ENCODE peak calls at places on chromosome 7, in five cellular contexts. U, O, P, M and Q are unnamed samples.

GRCh38 chr7:39321909-39322498 is 244.2 kb upstream of the YAE1 start:
- DNase-seq in U (no peak), O (no peak), P (no peak), M (no peak), Q (no peak)

GRCh38 chr7:80588591-80588990 is 49.9 kb upstream of the CD36 start:
- DNase-seq in U (no peak), O (no peak), P (no peak), M (no peak), Q (no peak)

GRCh38 chr7:36119005-36119711 is 33.9 kb upstream of the EEPD1 start:
- DNase-seq in U (no peak), O (no peak), P (no peak), M (peak; percentile 93), Q (no peak)

GRCh38 chr7:66308411-66308810 is 103.3 kb downstream of the TPST1 start:
- DNase-seq in U (no peak), O (no peak), P (no peak), M (no peak), Q (no peak)

GRCh38 chr7:114502454-114503254 is 88.0 kb downstream of the FOXP2 start:
- DNase-seq in U (no peak), O (no peak), P (no peak), M (no peak), Q (no peak)

GRCh38 chr7:13036256-13036765 is 348.9 kb downstream of the ARL4A start:
- DNase-seq in U (no peak), O (no peak), P (no peak), M (no peak), Q (no peak)

GRCh38 chr7:31811650-31812461 is 124.8 kb downstream of the PPP1R17 start:
- DNase-seq in U (no peak), O (no peak), P (no peak), M (no peak), Q (no peak)

GRCh38 chr7:93390660-93391059 is 158.5 kb downstream of the VPS50 start:
- DNase-seq in U (no peak), O (no peak), P (no peak), M (no peak), Q (no peak)

GRCh38 chr7:50914460-50914859 is 131.8 kb upstream of the GRB10 start:
- DNase-seq in U (no peak), O (no peak), P (no peak), M (no peak), Q (no peak)

GRCh38 chr7:94760702-94761101 is 104.8 kb upstream of the SGCE start:
- DNase-seq in U (no peak), O (no peak), P (no peak), M (no peak), Q (no peak)

GRCh38 chr7:25429731-25430130 is 201.4 kb upstream of the NPVF start:
- DNase-seq in U (no peak), O (no peak), P (no peak), M (no peak), Q (no peak)

GRCh38 chr7:139731802-139732470 is 45.9 kb downstream of the HIPK2 start:
- DNase-seq in U (no peak), O (peak; percentile 82), P (no peak), M (no peak), Q (no peak)

GRCh38 chr7:152342796-152343195 is 93.0 kb downstream of the KMT2C start:
- DNase-seq in U (no peak), O (no peak), P (no peak), M (no peak), Q (no peak)

GRCh38 chr7:38105874-38106483 is 72.1 kb upstream of the STARD3NL start:
- DNase-seq in U (peak; percentile 3), O (no peak), P (peak; percentile 58), M (peak; percentile 18), Q (no peak)

GRCh38 chr7:13702261-13702660 is 287.2 kb downstream of the ETV1 start:
- DNase-seq in U (no peak), O (no peak), P (no peak), M (no peak), Q (no peak)

GRCh38 chr7:87391020-87391701 is 45.7 kb downstream of the CROT start:
- DNase-seq in U (no peak), O (no peak), P (no peak), M (no peak), Q (no peak)

GRCh38 chr7:27176343-27176731 is 2.2 kb upstream of the HOXA10 start:
- DNase-seq in U (no peak), O (peak; percentile 3), P (no peak), M (no peak), Q (peak; percentile 3)

GRCh38 chr7:7098280-7098818 is 84.0 kb upstream of the C1GALT1 start:
- DNase-seq in U (no peak), O (no peak), P (no peak), M (no peak), Q (no peak)

GRCh38 chr7:132580277-132580676 is 4.0 kb upstream of the PLXNA4 start:
- DNase-seq in U (no peak), O (no peak), P (no peak), M (no peak), Q (no peak)

GRCh38 chr7:17086403-17086802 is 204.6 kb upstream of the AGR3 start:
- DNase-seq in U (no peak), O (no peak), P (no peak), M (no peak), Q (no peak)

GRCh38 chr7:117259626-117260025 is 63.2 kb downstream of the WNT2 start:
- DNase-seq in U (no peak), O (no peak), P (no peak), M (no peak), Q (no peak)

GRCh38 chr7:22601812-22602568 is 102.0 kb upstream of the STEAP1B start:
- DNase-seq in U (no peak), O (no peak), P (no peak), M (no peak), Q (no peak)

GRCh38 chr7:102450242-102450641 is 14.4 kb downstream of the ALKBH4 start:
- DNase-seq in U (peak; percentile 40), O (no peak), P (no peak), M (no peak), Q (peak; percentile 40)

GRCh38 chr7:98185101-98185500 is 26.1 kb upstream of the BHLHA15 start:
- DNase-seq in U (no peak), O (no peak), P (no peak), M (no peak), Q (no peak)

GRCh38 chr7:124765401-124766352 is at the start of gene GPR37:
- DNase-seq in U (no peak), O (no peak), P (peak; percentile 84), M (peak; percentile 78), Q (peak; percentile 82)

GRCh38 chr7:35975851-35976454 is 175.1 kb downstream of the SEPTIN7 start:
- DNase-seq in U (peak; percentile 35), O (no peak), P (peak; percentile 80), M (peak; percentile 56), Q (peak; percentile 62)

GRCh38 chr7:24737281-24737680 is 20.0 kb downstream of the GSDME start:
- DNase-seq in U (no peak), O (no peak), P (no peak), M (no peak), Q (no peak)

GRCh38 chr7:13990984-13991790 is 1.7 kb upstream of the ETV1 start:
- DNase-seq in U (peak; percentile 21), O (peak; percentile 97), P (peak; percentile 99), M (peak; percentile 95), Q (peak; percentile 95)

GRCh38 chr7:37438879-37439278 is 9.8 kb downstream of the ELMO1 start:
- DNase-seq in U (no peak), O (no peak), P (no peak), M (no peak), Q (no peak)

GRCh38 chr7:123607423-123607975 is 5.9 kb downstream of the ASB15 start:
- DNase-seq in U (no peak), O (no peak), P (no peak), M (no peak), Q (no peak)

GRCh38 chr7:100801833-100802568 is 25.3 kb downstream of the EPHB4 start:
- DNase-seq in U (no peak), O (peak; percentile 35), P (no peak), M (peak; percentile 49), Q (no peak)

DNA sequence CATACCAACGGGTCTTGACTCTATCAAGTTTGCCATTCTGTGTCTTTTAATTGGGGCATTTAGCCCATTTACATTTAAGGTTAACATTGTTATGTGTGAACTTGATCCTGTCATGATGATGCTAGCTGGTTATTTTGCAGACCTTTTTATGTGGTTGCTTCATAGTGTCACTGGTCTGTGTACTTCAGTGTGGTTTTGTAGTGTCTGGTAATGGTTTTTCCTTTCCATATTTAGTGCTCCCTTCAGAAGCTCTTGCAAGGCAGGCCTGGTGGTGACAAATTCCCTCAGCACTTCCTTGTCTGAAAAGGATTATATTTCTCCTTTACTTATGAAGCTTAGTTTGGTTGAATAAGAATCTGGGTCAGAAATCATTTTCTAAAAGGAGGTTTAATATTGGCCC is 135.1 kb upstream of the LANCL2 start:
- DNase-seq in U (no peak), O (no peak), P (no peak), M (no peak), Q (no peak)
- H3K27me3 ChIP-seq in U (no peaks in the 10 kb centered on the region), O (peaks cover 33% of the 10 kb centered on the region), P (no peaks in the 10 kb centered on the region), M (peaks cover 9% of the 10 kb centered on the region), Q (peaks cover 6% of the 10 kb centered on the region)

DNA sequence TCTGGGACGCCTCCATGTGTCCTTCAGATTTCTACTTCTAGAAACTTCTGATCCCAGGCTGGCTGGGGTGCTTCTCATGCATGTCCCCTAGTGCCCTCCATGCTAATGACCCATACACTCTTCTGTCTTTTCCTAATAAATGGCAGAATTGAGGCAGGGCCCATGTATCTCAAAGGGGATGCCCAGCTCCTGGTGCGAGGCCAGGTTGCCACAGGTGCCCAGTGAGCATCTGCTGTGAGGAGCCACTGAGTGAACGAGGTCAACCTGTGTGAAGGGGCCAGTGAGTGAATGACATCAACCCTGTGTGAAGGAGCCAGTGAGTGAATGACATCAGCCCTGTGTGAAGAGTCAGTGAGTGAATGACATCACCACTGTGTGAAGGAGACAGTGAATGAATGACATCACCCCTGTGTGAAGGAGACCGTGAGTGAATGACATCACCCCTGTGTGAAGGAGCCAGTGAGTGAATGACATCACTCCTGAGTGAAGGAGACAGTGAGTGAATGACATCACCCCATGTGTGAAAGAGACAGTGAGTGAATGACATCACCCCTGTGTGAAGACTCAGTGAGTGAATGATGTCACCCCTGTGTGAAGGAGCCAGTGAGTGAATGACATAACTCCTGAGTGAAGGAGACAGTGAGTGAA is 478.9 kb downstream of the PTPRN2 start:
- DNase-seq in U (no peak), O (no peak), P (no peak), M (no peak), Q (no peak)
- H3K9me3 ChIP-seq in U (no peaks in the 10 kb centered on the region), O (no peaks in the 10 kb centered on the region), P (no peaks in the 10 kb centered on the region), M (peaks cover 94% of the 10 kb centered on the region), Q (no peaks in the 10 kb centered on the region)

DNA sequence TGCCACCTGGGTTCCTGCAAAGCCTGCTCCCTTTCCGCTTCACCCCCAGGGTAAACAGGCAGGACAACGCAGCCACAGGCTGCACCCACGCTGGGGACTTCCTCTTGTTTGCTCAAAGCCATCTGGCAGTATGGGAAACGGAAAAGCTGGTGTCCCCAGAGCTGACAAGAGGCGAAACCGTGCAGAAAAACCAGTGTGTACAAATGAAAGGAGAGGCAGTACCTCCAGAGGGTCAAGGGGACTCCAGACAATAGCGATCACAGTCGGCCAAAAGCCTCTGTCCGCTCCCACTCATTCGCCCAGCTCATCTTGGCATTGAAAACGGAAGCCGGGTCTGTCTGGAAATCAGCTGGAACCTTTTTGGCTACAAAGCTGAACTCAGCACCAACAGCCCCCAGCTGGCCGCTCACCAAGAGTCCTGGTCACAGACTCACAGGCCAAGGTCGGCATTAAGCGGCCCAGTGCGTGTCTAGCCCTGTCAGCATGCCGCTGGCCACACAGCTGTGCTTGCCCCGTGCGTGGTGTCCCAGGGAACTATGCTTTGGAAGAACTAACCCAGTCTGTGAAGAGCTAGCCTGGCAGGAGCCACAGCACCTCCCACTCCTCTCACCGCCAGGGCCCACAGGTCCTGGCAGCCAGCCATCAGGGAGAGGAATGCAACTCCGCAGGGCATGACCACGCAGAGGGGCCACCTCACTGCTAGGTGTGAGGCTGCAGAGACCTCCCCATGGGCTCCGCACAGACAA is 10.4 kb downstream of the TNS3 start:
- DNase-seq in U (no peak), O (peak; percentile 88), P (no peak), M (peak; percentile 67), Q (no peak)
- H3K27ac ChIP-seq in U (no peak overlapping the region), O (peak overlapping the region; percentile 79), P (no peak overlapping the region), M (peak overlapping the region; percentile 88), Q (no peak overlapping the region)

GRCh38 chr7:121274467-121274866 is 54.3 kb upstream of the WNT16 start:
- DNase-seq in U (no peak), O (no peak), P (no peak), M (no peak), Q (no peak)
- H3K27me3 ChIP-seq in U (no peaks in the 10 kb centered on the region), O (no peaks in the 10 kb centered on the region), P (no peaks in the 10 kb centered on the region), M (no peaks in the 10 kb centered on the region), Q (no peaks in the 10 kb centered on the region)